ENCODE peak calls at places on chromosomes 11 and 22, in seven cellular contexts. O is ovary, Q is IMR-90, F is stomach, P is cardiac muscle cell, I is left ventricle myocardium inferior, Y is fibroblast of villous mesenchyme. L is an unnamed sample.

GRCh38 chr11:74505911-74506310 is 12.4 kb upstream of the LIPT2 start:
- DNase-seq in P (no peak), O (no peak), I (no peak), Q (no peak), Y (no peak), F (no peak), L (no peak)

GRCh38 chr22:22843848-22844247 is 43.8 kb upstream of the IGLL5 start:
- DNase-seq in Y (no peak), P (no peak), O (no peak), I (no peak), F (no peak), Q (no peak), L (no peak)

GRCh38 chr11:19220903-19221682 is 19.3 kb upstream of the CSRP3 start:
- DNase-seq in P (no peak), Q (no peak), I (no peak), F (peak), O (no peak), Y (no peak), L (no peak)

GRCh38 chr11:69138265-69138664 is 17.5 kb upstream of the SMIM38 start:
- DNase-seq in I (no peak), P (no peak), O (no peak), Q (peak), Y (peak), F (peak), L (peak)

GRCh38 chr22:50463188-50463900 is 11.5 kb downstream of the SBF1 start:
- DNase-seq in Y (no peak), F (no peak), O (no peak), P (no peak), I (no peak), Q (no peak), L (no peak)

GRCh38 chr22:47007496-47007895 is 245.0 kb downstream of the TBC1D22A start:
- DNase-seq in O (no peak), Q (no peak), F (no peak), P (no peak), I (no peak), Y (no peak), L (no peak)

GRCh38 chr11:78325274-78325781 is 92.3 kb downstream of the GAB2 start:
- DNase-seq in O (no peak), F (no peak), Y (no peak), P (no peak), Q (no peak), I (no peak), L (no peak)

GRCh38 chr11:7516488-7516887 is 2.7 kb downstream of the PPFIBP2 start:
- DNase-seq in I (no peak), P (no peak), O (no peak), F (no peak), Y (no peak), Q (no peak), L (peak)

GRCh38 chr11:123122341-123122740 is 60.4 kb upstream of the HSPA8 start:
- DNase-seq in O (peak), I (no peak), Q (peak), P (no peak), Y (peak), F (no peak), L (no peak)

GRCh38 chr22:49377306-49377705 is 450.4 kb downstream of the BRD1 start:
- DNase-seq in P (no peak), I (no peak), O (no peak), F (peak), Y (no peak), Q (no peak), L (no peak)

GRCh38 chr11:12074529-12075195 is 35.7 kb upstream of the MICAL2 start:
- DNase-seq in I (no peak), O (no peak), F (no peak), Y (peak), Q (no peak), P (no peak), L (no peak)
- TF ChIP-seq CTCF in I (no peak), O (no peak), F (no peak), Y (no peak), Q (no peak), P (no peak), L (no peak)

GRCh38 chr11:128208329-128209220 is 378.8 kb downstream of the ETS1 start:
- DNase-seq in F (no peak), Q (peak), Y (peak), I (no peak), P (no peak), O (peak), L (no peak)

GRCh38 chr11:128205796-128206195 is 381.6 kb downstream of the ETS1 start:
- DNase-seq in F (no peak), Q (no peak), I (no peak), Y (no peak), O (no peak), P (no peak), L (no peak)

GRCh38 chr11:128206476-128206875 is 380.9 kb downstream of the ETS1 start:
- DNase-seq in Q (no peak), I (no peak), Y (no peak), O (no peak), F (no peak), P (no peak), L (no peak)

GRCh38 chr11:128210148-128210940 is 377.0 kb downstream of the ETS1 start:
- DNase-seq in Y (peak), I (no peak), F (no peak), Q (peak), O (no peak), P (no peak), L (no peak)

GRCh38 chr11:128207861-128208321 is 379.5 kb downstream of the ETS1 start:
- DNase-seq in P (no peak), Q (peak), I (no peak), Y (peak), F (no peak), O (no peak), L (no peak)
- H3K4me3 ChIP-seq in P (no peak), Q (no peak), I (no peak), Y (no peak), F (no peak), O (no peak), L (no peak)

GRCh38 chr11:75766449-75767227 is 1.9 kb upstream of the DGAT2 start:
- DNase-seq in Y (no peak), Q (no peak), F (no peak), I (no peak), P (no peak), O (no peak), L (no peak)

GRCh38 chr11:75768112-75768908 is at the start of gene DGAT2:
- DNase-seq in P (peak), Q (peak), Y (peak), F (peak), I (peak), O (peak), L (no peak)

GRCh38 chr11:75767228-75767572 is 1.4 kb upstream of the DGAT2 start:
- DNase-seq in P (no peak), I (no peak), O (no peak), Y (no peak), F (no peak), Q (no peak), L (no peak)

GRCh38 chr11:75767793-75768111 is 826 bp upstream of the DGAT2 start:
- DNase-seq in Y (no peak), O (no peak), I (no peak), Q (no peak), P (no peak), F (no peak), L (no peak)

DNA sequence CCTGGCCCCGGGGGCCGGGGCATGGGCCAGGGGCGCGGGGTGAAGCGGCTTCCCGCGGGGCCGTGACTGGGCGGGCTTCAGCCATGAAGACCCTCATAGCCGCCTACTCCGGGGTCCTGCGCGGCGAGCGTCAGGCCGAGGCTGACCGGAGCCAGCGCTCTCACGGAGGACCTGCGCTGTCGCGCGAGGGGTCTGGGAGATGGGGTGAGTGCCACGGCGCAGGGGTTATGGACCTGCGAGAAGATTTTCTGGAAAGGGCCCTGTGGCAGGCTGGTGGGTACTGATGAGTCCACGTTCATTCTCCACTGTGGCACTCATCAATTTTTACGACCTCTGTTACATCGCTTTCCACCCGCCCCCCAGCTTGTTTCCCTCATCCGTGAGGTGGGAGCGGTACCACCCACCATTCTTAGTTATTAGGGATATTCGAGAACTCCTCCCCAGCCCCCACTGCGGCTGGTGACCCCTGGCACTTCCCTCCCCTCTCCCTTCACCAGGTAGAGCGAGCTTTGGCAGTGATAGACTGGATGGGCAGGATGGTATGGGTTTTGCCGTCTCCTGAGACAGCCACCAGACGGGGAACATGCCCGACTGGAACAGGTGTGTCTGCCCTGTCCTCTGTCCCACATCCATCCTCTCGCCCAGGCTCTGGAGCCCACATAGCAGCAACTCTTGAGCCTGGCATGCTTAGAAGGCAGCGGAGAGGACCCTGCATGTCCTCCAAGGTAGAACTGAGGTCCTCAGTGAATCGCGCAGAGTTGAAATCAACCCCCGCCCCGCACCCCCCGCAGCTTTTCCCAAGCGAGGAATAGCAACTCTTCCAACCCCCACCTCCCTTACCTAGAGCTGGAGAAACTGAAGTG is 562 bp downstream of the DGAT2 start:
- DNase-seq in O (peak), I (no peak), F (no peak), P (no peak), Y (no peak), Q (no peak), L (no peak)
- TF ChIP-seq CTCF in O (no peak), I (no peak), F (no peak), P (no peak), Y (no peak), Q (no peak), L (no peak)

GRCh38 chr22:38411016-38411415 is 44.0 kb downstream of the KCNJ4 start:
- DNase-seq in I (no peak), O (no peak), Q (no peak), P (no peak), F (no peak), Y (no peak), L (no peak)

GRCh38 chr22:38415046-38415445 is 40.0 kb downstream of the KCNJ4 start:
- DNase-seq in F (no peak), P (no peak), O (no peak), I (no peak), Y (no peak), Q (no peak), L (peak)

GRCh38 chr22:38413085-38414008 is 41.7 kb downstream of the KCNJ4 start:
- DNase-seq in Y (no peak), F (peak), P (peak), O (no peak), Q (no peak), I (peak), L (peak)

GRCh38 chr22:38414009-38414395 is 41.0 kb downstream of the KCNJ4 start:
- DNase-seq in Q (no peak), I (no peak), F (no peak), O (no peak), Y (no peak), P (no peak), L (no peak)

DNA sequence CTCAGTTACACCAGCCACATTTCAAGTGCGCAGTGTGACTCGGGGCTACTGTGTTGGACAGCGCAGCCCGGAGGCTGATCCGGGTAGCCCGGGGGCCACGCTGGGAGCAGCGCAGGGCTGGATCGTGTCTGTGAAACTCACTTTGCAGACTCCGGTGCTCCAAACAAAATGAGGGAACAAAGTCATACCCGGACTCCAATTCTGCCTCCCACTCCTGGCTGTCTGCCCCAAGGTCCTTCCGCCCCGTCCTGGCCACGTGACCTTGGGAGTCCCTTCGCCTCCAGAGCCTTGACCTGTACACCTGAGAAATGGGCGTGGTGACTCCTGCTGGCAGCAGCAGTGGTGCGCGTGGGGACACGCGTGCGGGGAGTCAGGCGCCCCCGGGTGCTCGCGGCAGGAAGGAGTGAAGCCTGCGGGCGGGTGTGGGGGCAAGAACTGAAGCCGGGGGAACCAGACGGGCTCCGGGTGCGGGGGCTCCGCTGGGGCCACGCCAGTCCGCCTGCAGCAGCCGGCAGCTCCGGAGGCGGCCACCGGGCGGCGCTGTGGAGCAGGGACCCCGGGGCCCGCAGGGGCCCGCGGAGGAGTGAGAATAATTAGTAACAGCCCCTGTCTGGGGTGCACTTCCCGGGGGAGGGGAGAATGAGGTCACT is 42.4 kb downstream of the KCNJ4 start:
- DNase-seq in P (no peak), I (no peak), O (peak), Q (no peak), F (no peak), Y (no peak), L (no peak)
- H3K4me3 ChIP-seq in P (no peak), I (peak), O (peak), Q (no peak), F (peak), Y (no peak), L (peak)

DNA sequence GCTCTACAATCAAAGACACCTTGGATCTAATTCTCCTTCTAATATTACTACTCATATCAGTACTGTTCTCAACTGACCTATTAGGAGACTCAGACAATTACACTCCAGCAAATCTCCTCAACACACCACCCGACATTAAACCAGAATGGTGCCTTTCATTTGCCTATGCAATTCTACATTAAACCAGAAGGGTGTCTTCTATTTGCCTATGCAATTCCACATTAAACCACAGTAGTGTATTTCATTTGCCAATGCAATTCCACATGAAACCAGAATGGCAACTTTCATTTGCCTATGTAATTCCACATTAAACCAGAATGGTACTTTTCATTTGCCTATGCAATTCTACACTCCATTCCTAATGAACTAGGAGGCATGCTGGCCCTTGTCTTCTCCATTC is 15.3 kb upstream of the APOL3 start:
- DNase-seq in F (no peak), Q (no peak), I (no peak), Y (no peak), O (no peak), P (no peak), L (no peak)
- TF ChIP-seq CTCF in F (no peak), Q (no peak), I (no peak), Y (peak), O (no peak), P (no peak), L (no peak)

GRCh38 chr11:118222437-118222836 is 2.4 kb downstream of the JAML start:
- DNase-seq in Y (no peak), P (no peak), F (no peak), O (no peak), I (no peak), Q (no peak), L (no peak)

GRCh38 chr11:118224512-118225180 is at the start of gene JAML:
- DNase-seq in Y (no peak), Q (no peak), I (no peak), O (no peak), P (no peak), F (peak), L (no peak)

GRCh38 chr11:118221419-118221818 is 3.4 kb downstream of the JAML start:
- DNase-seq in Q (no peak), P (no peak), F (no peak), I (no peak), Y (no peak), O (no peak), L (no peak)

GRCh38 chr11:118223992-118224391 is 819 bp downstream of the JAML start:
- DNase-seq in Q (no peak), F (no peak), P (no peak), I (no peak), Y (no peak), O (no peak), L (no peak)

GRCh38 chr11:118223576-118223975 is 1.2 kb downstream of the JAML start:
- DNase-seq in P (no peak), F (no peak), Y (no peak), Q (no peak), O (no peak), I (no peak), L (no peak)
- H3K4me3 ChIP-seq in P (no peak), F (peak), Y (no peak), Q (no peak), O (no peak), I (peak), L (no peak)

GRCh38 chr11:819129-819931 is 616 bp downstream of the PNPLA2 start:
- DNase-seq in F (peak), Q (peak), Y (peak), I (peak), P (peak), O (peak), L (peak)

GRCh38 chr11:821513-822371 is 3.0 kb downstream of the PNPLA2 start:
- DNase-seq in I (no peak), P (no peak), Y (no peak), O (no peak), F (no peak), Q (no peak), L (no peak)

GRCh38 chr11:818396-819128 is at the start of gene PNPLA2:
- DNase-seq in F (peak), O (peak), I (no peak), Y (peak), P (no peak), Q (no peak), L (no peak)

GRCh38 chr11:820655-821512 is 2.2 kb downstream of the PNPLA2 start:
- DNase-seq in O (no peak), P (no peak), Q (peak), I (peak), F (peak), Y (no peak), L (peak)

GRCh38 chr11:819943-820649 is 1.4 kb downstream of the PNPLA2 start:
- DNase-seq in O (peak), I (peak), Y (peak), F (peak), P (peak), Q (peak), L (peak)
- TF ChIP-seq CTCF in O (no peak), I (no peak), Y (no peak), F (no peak), P (no peak), Q (no peak), L (no peak)

DNA sequence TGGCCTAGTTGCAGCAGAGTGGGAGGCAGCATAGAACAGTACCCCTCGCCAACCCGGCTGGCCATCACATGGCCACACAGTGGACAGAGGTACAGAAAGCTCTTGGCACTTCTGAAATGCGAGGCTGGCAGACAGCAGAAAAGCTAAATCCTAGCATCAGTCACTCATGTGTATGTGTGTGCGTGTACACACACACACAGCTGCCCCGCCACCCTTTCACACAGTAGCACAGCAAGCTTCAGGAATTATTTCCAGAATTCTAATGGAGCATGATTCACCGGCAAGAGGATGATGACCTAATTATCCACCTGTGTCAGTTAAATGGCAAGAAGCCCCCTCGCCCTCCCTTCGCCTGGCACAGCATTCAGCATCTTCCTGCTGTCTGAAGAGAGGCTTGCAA is 336.1 kb downstream of the SHANK2 start:
- DNase-seq in Y (no peak), O (no peak), P (no peak), F (no peak), I (no peak), Q (no peak), L (no peak)
- H3K4me3 ChIP-seq in Y (no peak), O (no peak), P (no peak), F (no peak), I (no peak), Q (no peak), L (no peak)

DNA sequence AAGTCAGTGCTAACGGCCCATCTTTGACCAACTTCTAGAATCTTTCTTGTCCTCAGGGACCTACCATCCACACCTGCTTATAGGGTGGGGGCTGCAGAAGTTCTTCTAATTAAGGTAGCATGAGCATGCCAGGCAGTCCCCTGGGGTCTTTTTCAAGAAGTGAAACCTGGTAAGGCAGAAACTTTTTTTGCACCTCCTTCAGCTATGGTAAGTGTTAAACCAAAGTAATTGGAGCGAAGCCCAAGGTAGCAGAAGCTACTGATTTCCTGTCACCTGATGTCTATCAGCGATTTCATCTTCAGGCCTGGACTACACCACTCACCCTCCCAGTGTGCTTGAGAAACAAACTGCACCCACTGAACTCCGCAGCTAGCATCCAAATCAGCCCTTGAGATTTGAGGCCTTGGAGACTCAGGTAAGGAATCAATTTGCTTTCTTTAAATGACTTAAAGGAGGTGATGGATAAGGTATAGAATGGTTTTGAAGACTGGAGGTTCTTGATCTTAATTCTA is at the start of gene MS4A1:
- DNase-seq in Q (no peak), I (no peak), P (no peak), Y (no peak), F (no peak), O (no peak), L (no peak)
- TF ChIP-seq CTCF in Q (no peak), I (no peak), P (no peak), Y (no peak), F (no peak), O (no peak), L (no peak)

GRCh38 chr11:90845799-90846198 is 623.0 kb upstream of the CHORDC1 start:
- DNase-seq in F (no peak), Q (no peak), I (no peak), Y (no peak), O (no peak), P (no peak), L (no peak)
- H3K4me3 ChIP-seq in F (no peak), Q (no peak), I (no peak), Y (no peak), O (no peak), P (no peak), L (no peak)